ENCODE peak calls at places on chromosome 12, in four cellular contexts. V is AG09309, S is ovary, H is AG04450. W is an unnamed sample.
A peak's percentile ranks its signal among the peaks of the same experiment; 100 is the strongest.

GRCh38 chr12:108382437-108382801 is 43.3 kb upstream of the CMKLR1 start:
- DNase-seq in V (no peak), S (no peak), H (no peak), W (no peak)

GRCh38 chr12:75585309-75585708 is 73.9 kb upstream of the KRR1 start:
- DNase-seq in V (peak; percentile 41), S (no peak), H (peak; percentile 46), W (no peak)

GRCh38 chr12:71967176-71967575 is 28.5 kb downstream of the TPH2 start:
- DNase-seq in V (no peak), S (no peak), H (no peak), W (no peak)

GRCh38 chr12:19683178-19683927 is 244.1 kb downstream of the AEBP2 start:
- DNase-seq in V (peak; percentile 49), S (no peak), H (no peak), W (no peak)

GRCh38 chr12:58463050-58463449 is 457.3 kb downstream of the LRIG3 start:
- DNase-seq in V (no peak), S (no peak), H (no peak), W (no peak)

GRCh38 chr12:11081987-11082386 is 10.1 kb downstream of the TAS2R43 start:
- DNase-seq in V (no peak), S (no peak), H (no peak), W (no peak)

GRCh38 chr12:49331360-49332222 is 5.4 kb downstream of the C1QL4 start:
- DNase-seq in V (peak; percentile 40), S (no peak), H (peak; percentile 44), W (no peak)

GRCh38 chr12:75592086-75592485 is 80.7 kb upstream of the KRR1 start:
- DNase-seq in V (no peak), S (no peak), H (no peak), W (no peak)

GRCh38 chr12:60921541-60921940 is 1325.7 kb downstream of the SLC16A7 start:
- DNase-seq in V (no peak), S (no peak), H (no peak), W (no peak)

GRCh38 chr12:72323881-72324280 is 51.7 kb downstream of the TRHDE start:
- DNase-seq in V (peak; percentile 8), S (no peak), H (no peak), W (peak; percentile 43)

GRCh38 chr12:94954029-94954685 is 49.3 kb downstream of the NDUFA12 start:
- DNase-seq in V (peak; percentile 8), S (no peak), H (no peak), W (no peak)

GRCh38 chr12:119802472-119802871 is 74.6 kb downstream of the CIT start:
- DNase-seq in V (peak; percentile 53), S (no peak), H (no peak), W (peak; percentile 52)

GRCh38 chr12:122886851-122887816 is 8.8 kb downstream of the VPS37B start:
- DNase-seq in V (no peak), S (no peak), H (no peak), W (no peak)

GRCh38 chr12:120944645-120945217 is 33.6 kb upstream of the HNF1A start:
- DNase-seq in V (no peak), S (no peak), H (peak; percentile 10), W (no peak)

GRCh38 chr12:31588976-31589375 is 2.0 kb downstream of the DENND5B start:
- DNase-seq in V (no peak), S (no peak), H (no peak), W (no peak)

DNA sequence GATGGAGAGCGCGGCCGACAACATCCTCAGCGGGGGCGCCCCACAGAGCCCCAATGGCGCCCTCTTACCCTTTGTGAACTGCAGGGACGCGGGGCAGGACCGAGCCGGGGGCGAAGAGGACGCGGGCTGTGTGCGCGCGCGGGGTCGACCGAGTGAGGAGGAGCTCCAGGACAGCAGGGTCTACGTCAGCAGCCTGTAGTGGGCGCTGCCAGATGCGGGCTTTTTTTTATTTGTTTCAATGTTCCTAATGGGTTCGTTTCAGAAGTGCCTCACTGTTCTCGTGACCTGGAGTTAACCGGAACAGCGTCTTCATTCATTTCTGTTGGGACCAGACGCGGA is 103.8 kb upstream of the FKBP4 start:
- DNase-seq in V (no peak), S (no peak), H (no peak), W (no peak)
- TF ChIP-seq CTCF in V (no peak), S (no peak), H (peak; percentile 19), W (no peak)

GRCh38 chr12:125408718-125409117 is 343.5 kb downstream of the AACS start:
- DNase-seq in V (no peak), S (no peak), H (no peak), W (no peak)
- TF ChIP-seq CTCF in V (no peak), S (no peak), H (no peak), W (no peak)

GRCh38 chr12:12349711-12350665 is at the start of gene MANSC1:
- DNase-seq in V (no peak), S (peak; percentile 75), H (no peak), W (no peak)
- TF ChIP-seq CTCF in V (peak; percentile 11), S (peak; percentile 29), H (peak; percentile 35), W (peak; percentile 9)

GRCh38 chr12:115966376-115966775 is 311.1 kb downstream of the MED13L start:
- DNase-seq in V (no peak), S (no peak), H (no peak), W (no peak)

GRCh38 chr12:115964214-115964613 is 313.3 kb downstream of the MED13L start:
- DNase-seq in V (no peak), S (no peak), H (no peak), W (no peak)

GRCh38 chr12:115960868-115961802 is 316.4 kb downstream of the MED13L start:
- DNase-seq in V (no peak), S (no peak), H (no peak), W (no peak)

GRCh38 chr12:115964626-115965025 is 312.9 kb downstream of the MED13L start:
- DNase-seq in V (no peak), S (no peak), H (no peak), W (no peak)

GRCh38 chr12:115963030-115963480 is 314.4 kb downstream of the MED13L start:
- DNase-seq in V (peak; percentile 8), S (no peak), H (no peak), W (no peak)
- TF ChIP-seq CTCF in V (no peak), S (no peak), H (no peak), W (no peak)

DNA sequence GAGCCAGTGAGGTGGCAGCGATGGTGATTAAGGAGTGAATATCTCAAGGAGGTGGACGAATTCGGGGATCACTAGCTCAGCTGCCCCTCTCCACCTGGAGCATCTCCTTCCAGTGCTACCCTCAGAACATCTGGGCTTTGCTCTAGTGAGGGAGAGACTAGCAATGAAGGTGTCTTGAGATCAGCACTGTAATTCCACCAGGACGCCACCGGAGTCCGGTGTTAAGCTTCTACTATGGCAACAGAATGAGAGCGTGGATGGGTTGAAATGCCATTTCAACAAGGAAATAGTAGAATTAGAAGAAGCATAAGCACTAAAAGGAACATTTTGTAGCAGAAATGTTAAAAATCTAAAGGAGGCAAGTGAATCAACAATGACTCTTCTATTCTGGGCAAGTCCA is 61.1 kb downstream of the NTF3 start:
- DNase-seq in V (no peak), S (no peak), H (no peak), W (no peak)
- TF ChIP-seq CTCF in V (peak; percentile 31), S (no peak), H (peak; percentile 26), W (no peak)

DNA sequence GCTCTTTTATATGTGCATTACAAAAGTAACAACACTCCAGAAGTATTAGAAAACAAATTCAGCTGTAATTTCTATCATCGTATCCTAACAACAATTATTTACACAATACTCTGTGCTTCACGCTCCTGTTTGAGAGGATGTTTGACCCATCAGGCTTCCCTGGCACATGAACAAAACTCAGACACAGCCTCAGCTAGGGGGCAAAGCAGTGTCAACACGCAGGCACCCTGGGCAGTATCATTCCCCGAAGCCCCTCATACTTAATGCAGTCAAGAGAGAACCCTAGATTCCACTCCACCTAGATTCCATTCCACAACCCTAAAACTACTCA is 15.4 kb downstream of the MANSC1 start:
- DNase-seq in V (no peak), S (no peak), H (no peak), W (no peak)
- TF ChIP-seq CTCF in V (no peak), S (no peak), H (no peak), W (no peak)

GRCh38 chr12:77685112-77685511 is 145.6 kb upstream of the NAV3 start:
- DNase-seq in V (peak; percentile 58), S (peak; percentile 79), H (peak; percentile 62), W (peak; percentile 64)
- TF ChIP-seq CTCF in V (peak; percentile 70), S (peak; percentile 51), H (peak; percentile 77), W (peak; percentile 70)

GRCh38 chr12:7387289-7387688 is 56.7 kb downstream of the CD163L1 start:
- DNase-seq in V (no peak), S (no peak), H (no peak), W (no peak)
- TF ChIP-seq CTCF in V (no peak), S (no peak), H (no peak), W (no peak)

DNA sequence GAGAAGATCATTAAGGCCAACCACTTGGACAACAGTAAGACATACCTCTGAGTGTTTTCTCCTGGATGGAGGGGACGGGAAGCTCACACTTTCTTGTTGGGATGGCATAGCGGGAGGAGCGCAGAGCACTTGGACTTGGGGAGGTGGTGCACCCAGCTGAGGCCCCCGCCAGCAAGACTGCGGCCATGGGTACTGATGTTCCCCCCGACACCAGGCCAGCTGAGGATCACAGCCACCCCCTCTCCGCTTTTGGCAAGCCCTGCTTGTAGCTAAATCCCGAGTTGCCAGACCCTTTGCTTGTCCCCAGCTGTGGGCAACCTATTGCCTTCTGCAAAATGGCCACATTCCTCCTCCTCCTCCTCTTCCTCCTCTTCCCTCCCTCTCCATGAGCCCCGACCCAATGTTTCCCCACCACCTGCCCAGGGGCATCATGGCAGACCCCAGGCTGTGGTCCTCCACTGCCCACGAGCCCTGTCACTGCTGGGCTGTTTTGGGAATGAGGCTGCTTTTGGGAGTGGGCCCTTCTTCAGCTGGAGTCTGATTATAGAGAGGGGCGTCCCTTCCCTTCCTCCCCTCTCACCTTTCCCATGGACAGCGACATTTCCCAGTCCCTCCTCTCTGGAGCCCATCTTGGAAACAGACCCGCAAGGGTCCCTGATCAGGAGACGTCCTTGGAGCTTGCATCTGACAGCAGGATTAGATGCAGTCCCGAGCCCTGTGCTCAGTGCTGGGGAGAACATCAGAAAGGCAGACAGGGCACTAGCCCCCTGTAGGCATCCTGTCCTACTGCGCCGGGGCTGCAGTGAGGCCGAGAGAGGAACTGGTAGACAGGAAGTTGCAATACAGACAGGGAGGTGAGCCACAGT is 62.9 kb downstream of the PRMT8 start:
- DNase-seq in V (no peak), S (no peak), H (no peak), W (no peak)
- TF ChIP-seq CTCF in V (no peak), S (no peak), H (no peak), W (no peak)

GRCh38 chr12:46403732-46404097 is 31.1 kb upstream of the SLC38A2 start:
- DNase-seq in V (no peak), S (no peak), H (no peak), W (no peak)
- TF ChIP-seq CTCF in V (no peak), S (no peak), H (no peak), W (no peak)